ENCODE peak calls at places on chromosomes 1 and 21, in nine cellular contexts. W is H4; Q is activated gamma-delta T cell treated with Interleukin-2 at 50 U/mL for 16 hours; M is retina; J is HFF-Myc; G is SK-MEL-5; A is stimulated activated CD8-positive, alpha-beta memory T cell treated with anti-CD3 and anti-CD28 coated beads, Interleukin-2, amount 100 ng/mL, for 48 hours; I is AG04450; X is EL. H is an unnamed sample.

GRCh38 chr1:228935198-228935663 is 200.0 kb downstream of the RHOU start:
- DNase-seq in J (no peak), X (no peak), W (no peak), M (no peak), Q (no peak), A (no peak), G (no peak), I (no peak), H (no peak)

GRCh38 chr21:27206368-27206982 is 239.6 kb upstream of the ADAMTS5 start:
- DNase-seq in G (no peak), W (no peak), A (no peak), M (no peak), Q (no peak), J (no peak), I (no peak), X (peak), H (no peak)

GRCh38 chr1:192805832-192806323 is 3.0 kb upstream of the RGS2 start:
- DNase-seq in Q (peak), J (peak), W (peak), I (peak), M (no peak), X (peak), A (no peak), G (peak), H (no peak)

GRCh38 chr1:37995773-37996379 is 6.1 kb upstream of the SF3A3 start:
- DNase-seq in J (peak), I (peak), G (no peak), A (no peak), M (peak), X (peak), W (no peak), Q (no peak), H (peak)

GRCh38 chr1:30399026-30399425 is 324.4 kb downstream of the MATN1 start:
- DNase-seq in W (no peak), I (no peak), G (no peak), Q (no peak), M (no peak), J (no peak), A (no peak), X (no peak), H (no peak)

GRCh38 chr1:159880435-159880834 is 18.0 kb upstream of the VSIG8 start:
- DNase-seq in I (no peak), Q (no peak), M (no peak), W (no peak), A (no peak), X (no peak), J (no peak), G (no peak), H (no peak)

GRCh38 chr1:201476670-201477344 is 7.8 kb upstream of the PHLDA3 start:
- DNase-seq in I (no peak), J (no peak), W (no peak), A (no peak), Q (no peak), M (no peak), G (no peak), X (peak), H (no peak)

GRCh38 chr1:180988221-180988826 is 34.3 kb downstream of the STX6 start:
- DNase-seq in X (no peak), M (no peak), A (no peak), G (peak), W (no peak), Q (no peak), I (no peak), J (no peak), H (no peak)

GRCh38 chr1:25554886-25555752 is 11.7 kb downstream of the LDLRAP1 start:
- DNase-seq in I (no peak), X (no peak), J (no peak), G (no peak), W (no peak), A (no peak), M (no peak), Q (no peak), H (no peak)

GRCh38 chr21:21751286-21751685 is 753.1 kb downstream of the NCAM2 start:
- DNase-seq in G (no peak), W (no peak), J (no peak), Q (no peak), X (no peak), A (no peak), I (no peak), M (peak), H (no peak)

GRCh38 chr21:21200103-21200938 is 202.1 kb downstream of the NCAM2 start:
- DNase-seq in G (peak), X (peak), W (peak), Q (no peak), J (peak), I (peak), A (no peak), M (no peak), H (no peak)

GRCh38 chr1:228177936-228178710 is 12.5 kb downstream of the IBA57 start:
- DNase-seq in A (no peak), W (no peak), G (no peak), M (no peak), J (no peak), Q (no peak), X (no peak), I (no peak), H (peak)

GRCh38 chr21:33441489-33442477 is 38.0 kb downstream of the TMEM50B start:
- DNase-seq in G (peak), J (peak), X (peak), W (peak), Q (no peak), A (no peak), I (peak), M (no peak), H (no peak)

GRCh38 chr1:86866665-86867064 is 47.3 kb downstream of the SELENOF start:
- DNase-seq in I (peak), W (peak), M (no peak), G (no peak), Q (no peak), X (peak), A (no peak), J (no peak), H (no peak)

GRCh38 chr1:246564839-246565750 is 966 bp downstream of the TFB2M start:
- DNase-seq in J (no peak), A (no peak), W (no peak), I (no peak), M (no peak), X (peak), G (no peak), Q (no peak), H (no peak)

GRCh38 chr1:28358701-28359100 is 10.8 kb upstream of the PHACTR4 start:
- DNase-seq in A (no peak), X (no peak), I (no peak), G (no peak), Q (no peak), W (no peak), J (no peak), M (no peak), H (no peak)

GRCh38 chr1:22852144-22852543 is 120.5 kb downstream of the LACTBL1 start:
- DNase-seq in J (no peak), A (no peak), Q (no peak), W (no peak), I (no peak), M (peak), G (no peak), X (no peak), H (no peak)

H was measured in ovary.